ENCODE peak calls at places on chromosomes 12 and 14, in five cellular contexts. K, V, A, Q and U are unnamed samples.

GRCh38 chr12:121748571-121749265 is 36.2 kb downstream of the TMEM120B start:
- DNase-seq in Q (peak; percentile 96), V (peak; percentile 27), K (peak; percentile 96), A (peak; percentile 88), U (peak; percentile 86)

GRCh38 chr14:94536836-94537235 is 24.4 kb upstream of the SERPINA4 start:
- DNase-seq in A (no peak), Q (peak; percentile 57), K (peak; percentile 45), V (no peak), U (no peak)

GRCh38 chr14:98325761-98326160 is 946.2 kb downstream of the BCL11B start:
- DNase-seq in A (no peak), K (no peak), Q (no peak), V (no peak), U (no peak)

GRCh38 chr14:98548071-98548686 is 723.8 kb downstream of the BCL11B start:
- DNase-seq in Q (no peak), V (no peak), K (no peak), A (no peak), U (no peak)

GRCh38 chr12:3726455-3726854 is 26.5 kb downstream of the CRACR2A start:
- DNase-seq in Q (no peak), K (peak; percentile 29), V (no peak), A (no peak), U (no peak)

GRCh38 chr12:86117711-86118110 is 138.5 kb downstream of the MGAT4C start:
- DNase-seq in Q (peak; percentile 19), V (no peak), K (no peak), A (no peak), U (no peak)

GRCh38 chr14:101962503-101962874 is 1.9 kb upstream of the DYNC1H1 start:
- DNase-seq in A (peak; percentile 67), K (no peak), Q (peak; percentile 97), V (peak; percentile 41), U (peak; percentile 50)

GRCh38 chr12:57176846-57177245 is 29.4 kb upstream of the LRP1-AS start:
- DNase-seq in Q (peak; percentile 34), A (no peak), V (no peak), K (no peak), U (no peak)

GRCh38 chr14:39102265-39102968 is 618 bp downstream of the SEC23A start:
- DNase-seq in K (peak; percentile 3), V (no peak), Q (peak; percentile 44), A (no peak), U (no peak)

GRCh38 chr14:73717247-73717646 is 3.1 kb upstream of the PNMA1 start:
- DNase-seq in Q (peak; percentile 54), A (no peak), V (no peak), K (no peak), U (no peak)

GRCh38 chr14:61656341-61656740 is 39.0 kb upstream of the HIF1A start:
- DNase-seq in A (no peak), V (no peak), K (no peak), Q (no peak), U (no peak)

GRCh38 chr14:36055681-36056225 is 120.8 kb downstream of the PTCSC3 start:
- DNase-seq in V (no peak), K (no peak), Q (no peak), A (no peak), U (no peak)

GRCh38 chr12:6752181-6752930 is 585 bp downstream of the MLF2 start:
- DNase-seq in A (no peak), Q (peak; percentile 63), V (no peak), K (peak; percentile 60), U (no peak)

GRCh38 chr14:49868720-49869114 is 16.1 kb upstream of the NEMF start:
- DNase-seq in V (no peak), Q (no peak), A (no peak), K (no peak), U (no peak)

GRCh38 chr14:42804146-42804545 is 1197.5 kb downstream of the LRFN5 start:
- DNase-seq in K (no peak), V (no peak), A (no peak), Q (no peak), U (no peak)

GRCh38 chr14:103889313-103890051 is 38.8 kb upstream of the TDRD9 start:
- DNase-seq in K (no peak), A (no peak), Q (peak; percentile 35), V (no peak), U (no peak)

GRCh38 chr12:7934560-7935463 is 1.2 kb downstream of the SLC2A3 start:
- DNase-seq in V (no peak), A (no peak), K (peak; percentile 14), Q (peak; percentile 26), U (no peak)

GRCh38 chr14:98855926-98856325 is 416.1 kb downstream of the BCL11B start:
- DNase-seq in K (no peak), V (no peak), Q (no peak), A (no peak), U (no peak)

GRCh38 chr12:632102-632696 is 31.0 kb downstream of the NINJ2 start:
- DNase-seq in A (no peak), V (peak; percentile 70), K (peak; percentile 42), Q (peak; percentile 98), U (peak; percentile 95)
- H3K4me3 ChIP-seq in A (no peak overlapping the region), V (no peak overlapping the region), K (no peak overlapping the region), Q (no peak overlapping the region), U (peak overlapping the region; percentile 7)

GRCh38 chr12:34033628-34034296 is 11.5 kb downstream of the ALG10 start:
- DNase-seq in K (peak; percentile 30), V (no peak), Q (peak; percentile 59), A (no peak), U (no peak)
- TF ChIP-seq CTCF in K (peak; percentile 31), V (peak; percentile 47), Q (peak; percentile 55), A (peak; percentile 9), U (peak; percentile 54)

DNA sequence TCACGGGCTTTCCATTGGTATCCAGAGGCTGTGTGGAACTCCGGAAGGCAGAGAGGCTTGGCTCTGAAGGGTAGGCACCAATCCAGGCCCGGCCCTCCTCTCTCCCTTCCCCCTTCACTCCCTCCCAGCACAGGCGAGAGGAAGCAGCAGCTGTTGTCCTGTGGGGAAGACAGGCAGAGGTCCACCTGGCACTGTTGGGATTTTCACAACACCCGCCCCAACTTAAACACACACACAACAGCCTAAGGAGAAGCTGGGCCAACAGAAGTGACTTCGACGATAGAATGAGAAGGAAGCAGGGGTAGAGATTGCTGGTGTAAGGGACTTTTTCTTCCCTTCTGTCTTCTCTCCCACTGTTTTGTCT is 3.1 kb upstream of the RNASE7 start:
- DNase-seq in K (no peak), Q (peak; percentile 68), A (peak; percentile 87), V (no peak), U (no peak)
- H3K4me3 ChIP-seq in K (no peak overlapping the region), Q (no peak overlapping the region), A (peak overlapping the region; percentile 7), V (no peak overlapping the region), U (no peak overlapping the region)

DNA sequence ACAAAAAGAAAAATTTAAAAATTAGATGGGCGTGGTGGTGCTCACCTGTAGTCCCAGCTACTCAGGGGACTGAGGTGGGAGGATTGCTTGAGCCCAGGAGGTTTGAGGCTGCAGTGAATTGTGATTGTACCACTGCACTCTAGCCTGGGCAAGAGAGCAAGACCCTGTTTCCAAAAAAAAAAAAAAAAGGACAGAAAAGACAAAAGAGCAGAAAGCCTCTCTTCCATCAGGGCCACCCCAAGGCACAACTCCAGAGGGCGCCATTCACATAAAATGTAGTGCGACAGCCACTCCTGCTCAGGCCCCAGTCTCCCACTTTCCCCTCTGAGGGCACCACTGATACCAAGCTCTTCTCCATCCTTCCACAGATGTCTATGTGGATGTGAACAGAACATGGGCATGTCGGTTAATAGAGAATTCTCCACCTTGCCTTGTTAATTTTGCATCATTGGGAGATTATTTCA is 41.8 kb downstream of the DGLUCY start:
- DNase-seq in A (no peak), V (no peak), Q (no peak), K (no peak), U (no peak)
- TF ChIP-seq CTCF in A (no peak), V (no peak), Q (no peak), K (no peak), U (peak; percentile 12)

GRCh38 chr12:118374909-118375308 is 1.4 kb upstream of the SUDS3 start:
- DNase-seq in V (peak; percentile 31), A (no peak), K (no peak), Q (no peak), U (no peak)
- H3K4me3 ChIP-seq in V (no peak overlapping the region), A (no peak overlapping the region), K (no peak overlapping the region), Q (no peak overlapping the region), U (no peak overlapping the region)

GRCh38 chr12:31245822-31246469 is 80.0 kb downstream of the SINHCAF start:
- DNase-seq in Q (peak; percentile 19), K (no peak), A (no peak), V (no peak), U (no peak)

GRCh38 chr12:31246470-31246850 is 79.5 kb downstream of the SINHCAF start:
- DNase-seq in K (no peak), V (no peak), Q (peak; percentile 22), A (no peak), U (peak; percentile 83)

GRCh38 chr12:31248815-31249214 is 77.1 kb downstream of the SINHCAF start:
- DNase-seq in A (no peak), V (no peak), K (no peak), Q (no peak), U (no peak)

GRCh38 chr12:31250179-31250578 is 75.8 kb downstream of the SINHCAF start:
- DNase-seq in Q (no peak), K (no peak), V (no peak), A (no peak), U (no peak)
- TF ChIP-seq CTCF in Q (no peak), K (no peak), V (no peak), A (no peak), U (no peak)

DNA sequence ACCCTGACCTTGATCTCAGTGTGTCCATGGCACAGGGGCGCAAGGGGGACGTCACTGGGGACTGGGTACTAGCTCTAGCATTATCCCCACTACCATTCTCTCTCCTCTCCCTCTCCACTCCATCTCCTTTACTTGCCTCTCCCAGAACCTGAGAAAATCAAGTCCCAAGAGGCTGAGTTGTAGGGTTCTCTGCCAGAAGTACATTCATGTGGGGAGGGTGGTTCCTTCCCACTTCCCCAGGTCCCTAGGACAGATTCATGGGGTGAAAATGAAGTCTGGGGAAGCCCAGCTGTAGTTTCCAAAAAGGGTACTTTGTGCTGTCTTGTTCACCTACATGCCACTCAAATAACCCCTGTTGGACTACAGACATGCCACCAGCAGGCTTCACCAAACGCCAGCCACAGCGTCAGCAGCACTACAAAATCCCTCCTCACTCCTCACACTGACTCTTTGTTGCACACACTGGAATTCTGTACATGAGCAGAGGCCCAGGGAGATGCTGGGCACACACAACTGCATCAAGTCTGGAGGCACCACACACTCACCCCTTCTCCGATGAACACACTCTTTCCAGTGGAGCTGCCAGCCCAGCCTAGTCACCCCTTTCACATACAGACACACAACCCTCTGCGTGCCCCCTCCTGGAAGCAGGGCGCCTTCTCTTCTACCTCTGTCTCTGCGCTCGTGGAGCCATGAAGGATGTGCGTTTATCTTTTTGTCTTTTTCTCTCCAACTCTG is 6.9 kb downstream of the RARG start:
- DNase-seq in V (no peak), Q (no peak), K (no peak), A (peak; percentile 12), U (no peak)
- H3K4me3 ChIP-seq in V (no peak overlapping the region), Q (no peak overlapping the region), K (no peak overlapping the region), A (no peak overlapping the region), U (no peak overlapping the region)

GRCh38 chr12:94055528-94055927 is 92.8 kb upstream of the PLXNC1 start:
- DNase-seq in K (no peak), Q (no peak), V (no peak), A (no peak), U (no peak)
- TF ChIP-seq CTCF in K (no peak), Q (no peak), V (no peak), A (no peak), U (no peak)